ENCODE peak calls at places on chromosomes 11 and 22, in five cellular contexts. X, B, D, Q and Y are unnamed samples.

GRCh38 chr11:121334973-121335711 is 42.6 kb downstream of the SC5D start:
- DNase-seq in X (no peak), B (no peak), D (no peak), Q (no peak), Y (no peak)

GRCh38 chr22:23696326-23696851 is 5.6 kb downstream of the RGL4 start:
- DNase-seq in X (no peak), B (no peak), D (peak), Q (peak), Y (no peak)

GRCh38 chr11:64998690-64999431 is 2.1 kb upstream of the BATF2 start:
- DNase-seq in X (no peak), B (peak), D (no peak), Q (no peak), Y (no peak)

GRCh38 chr11:61601512-61601911 is 20.6 kb upstream of the SYT7 start:
- DNase-seq in X (no peak), B (no peak), D (no peak), Q (no peak), Y (no peak)

GRCh38 chr22:50687829-50688228 is 15.2 kb downstream of the SHANK3 start:
- DNase-seq in X (no peak), B (no peak), D (no peak), Q (no peak), Y (no peak)

GRCh38 chr11:71563401-71563800 is 2.0 kb upstream of the KRTAP5-10 start:
- DNase-seq in X (no peak), B (no peak), D (no peak), Q (peak), Y (peak)

GRCh38 chr11:118341749-118342489 is 586 bp downstream of the CD3D start:
- DNase-seq in X (no peak), B (no peak), D (peak), Q (no peak), Y (no peak)

GRCh38 chr11:102600666-102601065 is 24.5 kb downstream of the MMP20 start:
- DNase-seq in X (no peak), B (no peak), D (no peak), Q (no peak), Y (no peak)

GRCh38 chr11:235998-236773 is at the start of gene SIRT3:
- DNase-seq in X (peak), B (peak), D (peak), Q (peak), Y (peak)

GRCh38 chr11:122099345-122100045 is 16.5 kb downstream of the BLID start:
- DNase-seq in X (no peak), B (no peak), D (no peak), Q (no peak), Y (no peak)

GRCh38 chr11:45298718-45299117 is 12.6 kb upstream of the SYT13 start:
- DNase-seq in X (no peak), B (no peak), D (no peak), Q (no peak), Y (no peak)

GRCh38 chr11:34495724-34496377 is 17.7 kb downstream of the ELF5 start:
- DNase-seq in X (no peak), B (no peak), D (no peak), Q (no peak), Y (no peak)

GRCh38 chr11:120172921-120173705 is 35.2 kb upstream of the TRIM29 start:
- DNase-seq in X (no peak), B (no peak), D (no peak), Q (no peak), Y (no peak)

DNA sequence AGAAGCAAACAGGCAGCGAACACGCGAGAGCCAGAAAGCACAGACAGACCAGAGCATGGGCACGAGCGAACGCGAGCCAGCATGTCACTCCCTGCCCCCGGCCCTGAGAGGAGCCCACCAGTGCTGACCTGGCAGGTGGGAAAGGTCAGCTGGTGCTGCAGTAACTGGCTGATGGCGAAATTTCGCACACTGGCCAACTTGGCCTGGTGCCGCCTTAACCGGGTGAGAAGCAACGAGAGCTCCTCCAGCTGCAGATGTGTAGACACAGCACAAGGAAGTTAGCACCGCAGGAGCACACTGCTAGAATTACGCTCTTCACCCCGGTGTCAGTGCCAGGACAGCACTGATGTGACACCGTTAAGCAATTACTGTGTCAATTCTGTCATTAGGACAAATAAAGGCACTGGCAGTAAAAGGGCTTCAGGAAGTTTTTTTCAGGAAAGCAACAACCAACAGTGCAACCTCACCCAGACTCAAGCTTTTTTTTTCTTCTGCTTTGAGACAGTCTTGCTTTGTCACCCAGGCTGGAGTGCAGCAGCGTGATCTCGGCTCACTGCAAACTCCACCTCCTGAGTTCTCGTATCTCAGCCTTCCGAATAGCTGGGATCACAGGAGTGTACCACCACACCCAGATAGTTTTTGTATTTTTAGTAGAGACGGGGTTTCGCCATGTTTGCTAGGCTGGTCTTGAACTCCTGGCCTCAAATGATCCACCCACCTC is 76.8 kb downstream of the C11orf58 start:
- DNase-seq in X (no peak), B (peak), D (no peak), Q (no peak), Y (no peak)
- H3K27ac ChIP-seq in X (no peak), B (peak), D (no peak), Q (no peak), Y (peak)

DNA sequence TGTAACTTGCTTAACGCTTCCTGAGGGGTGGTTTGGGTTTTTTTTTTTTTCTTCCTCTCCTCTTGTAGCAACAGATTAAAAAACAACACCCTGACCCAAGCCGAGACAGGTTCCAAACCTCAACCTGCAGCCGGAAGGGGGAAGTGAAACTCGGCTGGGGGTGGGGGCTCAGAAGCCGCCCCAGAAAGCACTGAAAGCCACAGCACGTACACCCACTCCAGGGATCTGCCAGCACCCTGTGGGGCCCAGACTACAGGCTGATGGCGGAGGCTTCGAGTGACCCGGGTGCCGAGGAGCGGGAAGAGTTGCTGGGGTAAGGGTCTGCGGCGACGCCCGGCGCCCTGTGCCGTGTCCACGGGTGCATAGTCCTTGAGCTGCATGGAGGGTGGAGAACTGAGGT is at the start of gene LSP1:
- DNase-seq in X (no peak), B (no peak), D (peak), Q (no peak), Y (no peak)
- H3K27ac ChIP-seq in X (no peak), B (peak), D (peak), Q (no peak), Y (no peak)

DNA sequence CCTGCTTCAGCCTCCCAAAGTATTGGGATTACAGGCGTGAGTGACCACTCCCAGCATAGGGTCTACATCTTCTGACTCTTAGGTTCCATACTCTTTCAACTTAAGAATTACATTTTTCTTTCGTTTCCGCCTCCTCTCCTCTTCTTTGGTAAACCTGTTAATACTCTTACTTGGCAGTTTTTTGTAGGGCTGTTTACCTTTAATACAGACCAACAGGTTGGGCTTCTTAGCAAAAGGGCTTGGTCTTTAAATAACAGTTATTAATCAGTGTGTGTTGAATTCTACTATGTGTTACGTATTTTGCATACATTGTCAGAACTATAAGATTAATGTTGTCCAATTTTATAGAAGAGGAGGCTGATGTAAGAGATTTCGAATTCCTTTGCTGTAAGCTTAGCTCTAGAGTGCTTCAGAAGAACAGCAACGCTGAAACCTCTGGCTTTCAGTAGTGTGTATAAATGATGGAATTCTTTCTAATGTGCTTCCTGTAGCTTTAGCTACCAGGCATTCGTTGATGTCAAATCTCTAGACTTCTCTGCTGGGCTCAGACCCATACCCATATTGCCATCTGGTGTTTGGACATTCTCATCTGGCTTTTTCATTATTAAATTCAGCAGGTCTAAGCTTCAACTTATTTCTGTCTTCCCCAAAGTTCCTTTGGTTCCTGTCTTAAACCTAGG is 3.1 kb downstream of the FDX1 start:
- DNase-seq in X (no peak), B (no peak), D (no peak), Q (no peak), Y (no peak)
- H3K27ac ChIP-seq in X (no peak), B (peak), D (no peak), Q (peak), Y (no peak)

DNA sequence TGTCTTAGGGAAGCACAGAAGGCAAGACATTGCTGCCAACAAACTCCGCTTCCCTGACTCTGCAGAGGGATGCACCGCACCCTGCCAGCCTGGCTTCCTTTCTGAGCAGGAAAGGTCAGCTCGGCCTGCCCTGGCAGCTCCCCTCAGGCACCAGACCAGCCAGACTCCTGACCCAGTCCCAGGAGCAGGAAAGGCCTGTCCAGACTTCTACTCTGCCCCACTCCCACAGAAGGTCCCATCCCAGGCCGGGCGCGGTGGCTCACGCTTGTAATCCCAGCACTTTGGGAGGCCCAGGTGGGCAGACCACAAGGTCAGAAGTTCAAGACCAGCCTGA is 17.7 kb downstream of the ARRB1 start:
- DNase-seq in X (no peak), B (no peak), D (no peak), Q (no peak), Y (no peak)
- H3K27ac ChIP-seq in X (no peak), B (no peak), D (no peak), Q (no peak), Y (no peak)

GRCh38 chr11:69007978-69008381 is 5.1 kb downstream of the MRGPRF start:
- DNase-seq in X (no peak), B (no peak), D (no peak), Q (no peak), Y (no peak)
- H3K27ac ChIP-seq in X (peak), B (peak), D (no peak), Q (no peak), Y (no peak)

GRCh38 chr11:125910450-125910849 is 6.1 kb downstream of the DDX25 start:
- DNase-seq in X (no peak), B (no peak), D (no peak), Q (no peak), Y (no peak)
- H3K27ac ChIP-seq in X (no peak), B (no peak), D (no peak), Q (no peak), Y (peak)